ENCODE peak calls at places on chromosome 15, in seven cellular contexts. One of them, this sample, is unnamed.

GRCh38 chr15:31302029-31302657 is 24.5 kb upstream of the KLF13 start:
- DNase-seq in lower lobe of right lung: no peak
- DNase-seq in CD4-positive, alpha-beta T cell: no peak
- DNase-seq in HFF-Myc: no peak
- DNase-seq in BJ: no peak
- DNase-seq in A673: no peak
- DNase-seq in HL-60: no peak
- DNase-seq in this sample: no peak

GRCh38 chr15:93974804-93975481 is 256.4 kb upstream of the MCTP2 start:
- DNase-seq in lower lobe of right lung: no peak
- DNase-seq in CD4-positive, alpha-beta T cell: no peak
- DNase-seq in HFF-Myc: no peak
- DNase-seq in BJ: no peak
- DNase-seq in A673: peak; percentile 58
- DNase-seq in HL-60: no peak
- DNase-seq in this sample: no peak

GRCh38 chr15:99558571-99558970 is 7.2 kb upstream of the MEF2A start:
- DNase-seq in lower lobe of right lung: no peak
- DNase-seq in CD4-positive, alpha-beta T cell: no peak
- DNase-seq in HFF-Myc: no peak
- DNase-seq in BJ: no peak
- DNase-seq in A673: no peak
- DNase-seq in HL-60: no peak
- DNase-seq in this sample: no peak

GRCh38 chr15:38130739-38131498 is 121.7 kb upstream of the SPRED1 start:
- DNase-seq in lower lobe of right lung: peak; percentile 79
- DNase-seq in CD4-positive, alpha-beta T cell: no peak
- DNase-seq in HFF-Myc: peak; percentile 99
- DNase-seq in BJ: peak; percentile 92
- DNase-seq in A673: peak; percentile 82
- DNase-seq in HL-60: peak; percentile 95
- DNase-seq in this sample: peak; percentile 98

GRCh38 chr15:84570164-84570692 is 30.6 kb upstream of the ZSCAN2 start:
- DNase-seq in lower lobe of right lung: peak; percentile 76
- DNase-seq in CD4-positive, alpha-beta T cell: peak; percentile 54
- DNase-seq in HFF-Myc: no peak
- DNase-seq in BJ: no peak
- DNase-seq in A673: peak; percentile 22
- DNase-seq in HL-60: peak; percentile 39
- DNase-seq in this sample: no peak

GRCh38 chr15:95196176-95196915 is 965.0 kb downstream of the MCTP2 start:
- DNase-seq in lower lobe of right lung: no peak
- DNase-seq in CD4-positive, alpha-beta T cell: no peak
- DNase-seq in HFF-Myc: no peak
- DNase-seq in BJ: no peak
- DNase-seq in A673: peak; percentile 28
- DNase-seq in HL-60: no peak
- DNase-seq in this sample: no peak

GRCh38 chr15:67801926-67802914 is 23.1 kb upstream of the SKOR1 start:
- DNase-seq in lower lobe of right lung: no peak
- DNase-seq in CD4-positive, alpha-beta T cell: no peak
- DNase-seq in HFF-Myc: no peak
- DNase-seq in BJ: no peak
- DNase-seq in A673: no peak
- DNase-seq in HL-60: no peak
- DNase-seq in this sample: no peak

GRCh38 chr15:38879909-38880471 is 315.4 kb upstream of the RASGRP1 start:
- DNase-seq in lower lobe of right lung: no peak
- DNase-seq in CD4-positive, alpha-beta T cell: no peak
- DNase-seq in HFF-Myc: no peak
- DNase-seq in BJ: peak; percentile 37
- DNase-seq in A673: no peak
- DNase-seq in HL-60: no peak
- DNase-seq in this sample: no peak

GRCh38 chr15:67043939-67044771 is 21.2 kb upstream of the SMAD3 start:
- DNase-seq in lower lobe of right lung: no peak
- DNase-seq in CD4-positive, alpha-beta T cell: no peak
- DNase-seq in HFF-Myc: peak; percentile 65
- DNase-seq in BJ: peak; percentile 56
- DNase-seq in A673: no peak
- DNase-seq in HL-60: no peak
- DNase-seq in this sample: peak; percentile 83

GRCh38 chr15:51103330-51103729 is 8.6 kb upstream of the TNFAIP8L3 start:
- DNase-seq in lower lobe of right lung: no peak
- DNase-seq in CD4-positive, alpha-beta T cell: no peak
- DNase-seq in HFF-Myc: peak; percentile 2
- DNase-seq in BJ: no peak
- DNase-seq in A673: no peak
- DNase-seq in HL-60: no peak
- DNase-seq in this sample: no peak

GRCh38 chr15:65930134-65930533 is 60.8 kb downstream of the RAB11A start:
- DNase-seq in lower lobe of right lung: no peak
- DNase-seq in CD4-positive, alpha-beta T cell: no peak
- DNase-seq in HFF-Myc: no peak
- DNase-seq in BJ: no peak
- DNase-seq in A673: no peak
- DNase-seq in HL-60: no peak
- DNase-seq in this sample: no peak

GRCh38 chr15:79065744-79066376 is 24.7 kb downstream of the RASGRF1 start:
- DNase-seq in lower lobe of right lung: no peak
- DNase-seq in CD4-positive, alpha-beta T cell: no peak
- DNase-seq in HFF-Myc: no peak
- DNase-seq in BJ: no peak
- DNase-seq in A673: no peak
- DNase-seq in HL-60: no peak
- DNase-seq in this sample: no peak

DNA sequence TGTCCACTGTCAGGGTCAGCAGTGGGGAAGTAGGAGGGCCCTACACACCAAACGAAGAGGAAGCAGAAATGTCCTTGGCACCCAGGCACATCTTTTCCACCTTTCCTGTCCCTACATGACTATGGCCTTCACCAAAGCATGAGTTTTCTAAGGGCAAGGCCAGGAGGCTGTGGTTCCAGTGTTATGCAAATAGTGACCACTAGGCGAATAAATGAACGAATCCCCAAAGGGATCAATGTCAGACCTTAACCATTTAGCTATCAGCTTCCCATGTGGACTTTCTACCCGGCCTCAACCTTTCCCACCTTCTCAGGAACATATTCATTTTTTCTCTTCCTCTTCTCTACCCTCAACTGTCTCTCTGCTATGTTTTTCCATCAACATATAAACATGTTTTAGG is 63.1 kb downstream of the NTRK3 start:
- DNase-seq in lower lobe of right lung: no peak
- DNase-seq in CD4-positive, alpha-beta T cell: no peak
- DNase-seq in HFF-Myc: no peak
- DNase-seq in BJ: no peak
- DNase-seq in A673: peak; percentile 5
- DNase-seq in HL-60: no peak
- DNase-seq in this sample: no peak
- TF ChIP-seq CTCF in lower lobe of right lung: no peak
- TF ChIP-seq CTCF in CD4-positive, alpha-beta T cell: no peak
- TF ChIP-seq CTCF in HFF-Myc: no peak
- TF ChIP-seq CTCF in BJ: no peak
- TF ChIP-seq CTCF in A673: peak; percentile 14
- TF ChIP-seq CTCF in HL-60: no peak
- TF ChIP-seq CTCF in this sample: no peak

GRCh38 chr15:24976932-24977331 is 22.1 kb downstream of the SNRPN start:
- DNase-seq in lower lobe of right lung: no peak
- DNase-seq in CD4-positive, alpha-beta T cell: no peak
- DNase-seq in HFF-Myc: no peak
- DNase-seq in BJ: no peak
- DNase-seq in A673: no peak
- DNase-seq in HL-60: no peak
- DNase-seq in this sample: no peak
- TF ChIP-seq CTCF in lower lobe of right lung: no peak
- TF ChIP-seq CTCF in CD4-positive, alpha-beta T cell: no peak
- TF ChIP-seq CTCF in HFF-Myc: no peak
- TF ChIP-seq CTCF in BJ: no peak
- TF ChIP-seq CTCF in A673: no peak
- TF ChIP-seq CTCF in HL-60: no peak
- TF ChIP-seq CTCF in this sample: no peak

GRCh38 chr15:58241872-58242271 is 103.7 kb downstream of the AQP9 start:
- DNase-seq in lower lobe of right lung: no peak
- DNase-seq in CD4-positive, alpha-beta T cell: no peak
- DNase-seq in HFF-Myc: no peak
- DNase-seq in BJ: no peak
- DNase-seq in A673: no peak
- DNase-seq in HL-60: no peak
- DNase-seq in this sample: no peak
- TF ChIP-seq CTCF in lower lobe of right lung: no peak
- TF ChIP-seq CTCF in CD4-positive, alpha-beta T cell: no peak
- TF ChIP-seq CTCF in HFF-Myc: no peak
- TF ChIP-seq CTCF in BJ: no peak
- TF ChIP-seq CTCF in A673: no peak
- TF ChIP-seq CTCF in HL-60: no peak
- TF ChIP-seq CTCF in this sample: no peak

GRCh38 chr15:91032919-91033803 is 10.8 kb upstream of the VPS33B start:
- DNase-seq in lower lobe of right lung: peak; percentile 87
- DNase-seq in CD4-positive, alpha-beta T cell: peak; percentile 53
- DNase-seq in HFF-Myc: no peak
- DNase-seq in BJ: no peak
- DNase-seq in A673: peak; percentile 41
- DNase-seq in HL-60: no peak
- DNase-seq in this sample: no peak
- TF ChIP-seq CTCF in lower lobe of right lung: peak; percentile 75
- TF ChIP-seq CTCF in CD4-positive, alpha-beta T cell: peak; percentile 73
- TF ChIP-seq CTCF in HFF-Myc: peak; percentile 60
- TF ChIP-seq CTCF in BJ: peak; percentile 70
- TF ChIP-seq CTCF in A673: peak; percentile 68
- TF ChIP-seq CTCF in HL-60: peak; percentile 61
- TF ChIP-seq CTCF in this sample: peak; percentile 67

DNA sequence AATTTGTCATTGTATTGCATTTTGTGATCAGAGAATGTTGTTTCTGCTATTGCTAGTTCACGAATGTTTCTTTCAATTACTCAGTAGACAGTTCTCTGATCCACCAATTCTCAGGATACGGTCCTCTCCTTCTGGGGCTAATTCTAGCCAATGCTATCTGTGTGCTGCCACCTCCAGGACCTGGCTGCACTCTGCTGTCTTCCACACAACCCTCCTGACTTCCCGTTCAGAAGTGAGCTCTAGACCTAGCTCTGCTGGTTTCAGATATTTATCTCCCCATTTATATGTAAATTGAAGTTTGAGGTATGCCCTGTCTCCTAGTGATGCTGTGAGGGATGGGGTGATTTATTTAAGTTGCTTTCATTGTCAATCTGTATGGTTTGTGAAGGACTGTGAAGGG is 21.7 kb upstream of the UBL7 start:
- DNase-seq in lower lobe of right lung: no peak
- DNase-seq in CD4-positive, alpha-beta T cell: no peak
- DNase-seq in HFF-Myc: no peak
- DNase-seq in BJ: no peak
- DNase-seq in A673: no peak
- DNase-seq in HL-60: no peak
- DNase-seq in this sample: no peak
- TF ChIP-seq CTCF in lower lobe of right lung: no peak
- TF ChIP-seq CTCF in CD4-positive, alpha-beta T cell: no peak
- TF ChIP-seq CTCF in HFF-Myc: no peak
- TF ChIP-seq CTCF in BJ: peak; percentile 13
- TF ChIP-seq CTCF in A673: no peak
- TF ChIP-seq CTCF in HL-60: no peak
- TF ChIP-seq CTCF in this sample: peak; percentile 26

GRCh38 chr15:76967067-76967466 is 27.9 kb upstream of the PSTPIP1 start:
- DNase-seq in lower lobe of right lung: no peak
- DNase-seq in CD4-positive, alpha-beta T cell: no peak
- DNase-seq in HFF-Myc: no peak
- DNase-seq in BJ: no peak
- DNase-seq in A673: no peak
- DNase-seq in HL-60: no peak
- DNase-seq in this sample: no peak

GRCh38 chr15:76962337-76963013 is 30.9 kb downstream of the RCN2 start:
- DNase-seq in lower lobe of right lung: no peak
- DNase-seq in CD4-positive, alpha-beta T cell: no peak
- DNase-seq in HFF-Myc: no peak
- DNase-seq in BJ: no peak
- DNase-seq in A673: no peak
- DNase-seq in HL-60: no peak
- DNase-seq in this sample: no peak

GRCh38 chr15:76964157-76964556 is 30.8 kb upstream of the PSTPIP1 start:
- DNase-seq in lower lobe of right lung: no peak
- DNase-seq in CD4-positive, alpha-beta T cell: no peak
- DNase-seq in HFF-Myc: no peak
- DNase-seq in BJ: no peak
- DNase-seq in A673: no peak
- DNase-seq in HL-60: no peak
- DNase-seq in this sample: no peak

GRCh38 chr15:76963596-76963995 is 31.3 kb upstream of the PSTPIP1 start:
- DNase-seq in lower lobe of right lung: no peak
- DNase-seq in CD4-positive, alpha-beta T cell: no peak
- DNase-seq in HFF-Myc: no peak
- DNase-seq in BJ: no peak
- DNase-seq in A673: no peak
- DNase-seq in HL-60: no peak
- DNase-seq in this sample: no peak

DNA sequence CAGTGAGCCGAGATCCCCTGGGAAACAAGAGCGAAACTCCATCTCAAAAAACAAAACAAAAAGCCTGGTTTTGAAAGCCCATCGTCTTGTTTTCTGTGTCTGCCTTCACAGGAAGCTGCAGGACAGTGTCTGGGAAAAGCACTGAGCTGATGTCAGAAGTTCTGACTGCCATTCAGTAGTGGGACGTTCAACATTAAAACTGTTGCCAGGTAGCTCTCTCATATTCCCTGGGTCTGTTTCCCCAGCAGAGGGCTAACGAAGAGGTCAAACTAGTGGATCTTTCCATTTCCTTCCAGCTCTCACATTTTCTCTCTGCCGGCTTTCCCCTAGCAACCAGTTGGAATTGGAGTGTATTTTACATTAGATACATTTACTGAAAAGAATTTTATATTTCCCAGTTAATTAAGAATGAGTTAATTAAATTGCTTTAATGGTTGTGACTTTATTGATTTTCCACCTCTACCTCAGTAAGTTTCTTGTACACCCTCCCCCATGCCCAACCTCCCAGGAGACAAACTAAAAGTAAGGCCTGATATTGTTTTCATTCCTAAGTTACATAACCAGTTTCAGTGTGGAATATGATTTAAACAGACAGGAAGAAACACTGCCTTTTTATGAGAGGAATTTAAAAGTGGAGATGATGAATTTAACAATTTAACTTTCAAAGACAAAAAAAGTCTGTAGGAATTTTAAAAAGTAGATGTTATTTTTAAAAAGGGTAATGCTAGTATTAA is 29.9 kb downstream of the RCN2 start:
- DNase-seq in lower lobe of right lung: no peak
- DNase-seq in CD4-positive, alpha-beta T cell: no peak
- DNase-seq in HFF-Myc: no peak
- DNase-seq in BJ: no peak
- DNase-seq in A673: no peak
- DNase-seq in HL-60: no peak
- DNase-seq in this sample: no peak
- TF ChIP-seq CTCF in lower lobe of right lung: no peak
- TF ChIP-seq CTCF in CD4-positive, alpha-beta T cell: no peak
- TF ChIP-seq CTCF in HFF-Myc: no peak
- TF ChIP-seq CTCF in BJ: no peak
- TF ChIP-seq CTCF in A673: no peak
- TF ChIP-seq CTCF in HL-60: no peak
- TF ChIP-seq CTCF in this sample: no peak